ENCODE peak calls at places on chromosomes 3 and 15, in five cellular contexts. K is DMS79; G is IMR-90; W is stimulated activated naive CD8-positive, alpha-beta T cell treated with anti-CD3 and anti-CD28 coated beads, Interleukin-15, amount 100 ng/mL, for 72 hours; I is lower lobe of right lung. F is an unnamed sample.

GRCh38 chr3:184003187-184003967 is 14.3 kb downstream of the ABCC5 start:
- DNase-seq in K (no peak), G (peak; percentile 81), W (no peak), I (no peak), F (no peak)

GRCh38 chr15:69297642-69298353 is 914 bp upstream of the PAQR5 start:
- DNase-seq in K (no peak), G (no peak), W (no peak), I (no peak), F (no peak)

GRCh38 chr3:185362850-185363661 is at the start of gene MAP3K13:
- DNase-seq in K (peak; percentile 82), G (peak; percentile 94), W (peak; percentile 50), I (peak; percentile 87), F (peak; percentile 53)

GRCh38 chr3:25386686-25387271 is 41.3 kb upstream of the RARB start:
- DNase-seq in K (no peak), G (no peak), W (no peak), I (no peak), F (no peak)

GRCh38 chr15:40238927-40239591 is at the start of gene PAK6:
- DNase-seq in K (peak; percentile 16), G (peak; percentile 53), W (no peak), I (peak; percentile 66), F (peak; percentile 54)

GRCh38 chr3:24829011-24829581 is 334.4 kb upstream of the THRB start:
- DNase-seq in K (peak; percentile 8), G (no peak), W (no peak), I (peak; percentile 54), F (peak; percentile 5)

GRCh38 chr15:95822946-95823345 is 507.6 kb upstream of the NR2F2 start:
- DNase-seq in K (no peak), G (no peak), W (no peak), I (no peak), F (no peak)

GRCh38 chr3:106140471-106140870 is 271.7 kb upstream of the CBLB start:
- DNase-seq in K (no peak), G (no peak), W (no peak), I (no peak), F (no peak)

GRCh38 chr3:66785191-66785909 is 212.8 kb upstream of the KBTBD8 start:
- DNase-seq in K (no peak), G (no peak), W (no peak), I (no peak), F (no peak)

GRCh38 chr3:47485812-47486211 is 10.1 kb upstream of the SCAP start:
- DNase-seq in K (no peak), G (peak; percentile 66), W (no peak), I (no peak), F (no peak)

F was measured in activated naive CD8-positive, alpha-beta T cell treated with anti-CD3 and anti-CD28 coated beads for 36 hours.